ENCODE peak calls at places on chromosome 15, in five cellular contexts. X is IMR-90, G is SK-N-SH, H is K562, U is GM23248. L is an unnamed sample.

GRCh38 chr15:94336817-94337537 is 105.6 kb downstream of the MCTP2 start:
- DNase-seq in H (no peak), X (no peak), U (no peak), G (no peak), L (no peak)

GRCh38 chr15:79863886-79864285 is 32.9 kb downstream of the MTHFS start:
- DNase-seq in G (no peak), U (peak), X (peak), H (no peak), L (peak)

GRCh38 chr15:67531379-67532059 is 10.6 kb downstream of the C15orf61 start:
- DNase-seq in U (peak), H (no peak), X (peak), G (no peak), L (peak)

GRCh38 chr15:85865070-85865684 is 70.5 kb upstream of the KLHL25 start:
- DNase-seq in G (peak), X (peak), U (peak), H (peak), L (peak)

GRCh38 chr15:99050328-99050980 is 42.9 kb upstream of the PGPEP1L start:
- DNase-seq in G (no peak), X (no peak), U (no peak), H (no peak), L (no peak)

GRCh38 chr15:77044228-77045042 is 26.5 kb downstream of the TSPAN3 start:
- DNase-seq in G (no peak), H (no peak), U (no peak), X (no peak), L (no peak)

GRCh38 chr15:95604634-95605036 is 725.9 kb upstream of the NR2F2 start:
- DNase-seq in H (no peak), G (no peak), X (peak), U (peak), L (peak)

GRCh38 chr15:38853608-38854007 is 289.0 kb upstream of the RASGRP1 start:
- DNase-seq in U (peak), X (peak), G (no peak), H (no peak), L (peak)

GRCh38 chr15:62665449-62665848 is 377.1 kb upstream of the TPM1 start:
- DNase-seq in X (peak), U (no peak), H (no peak), G (no peak), L (no peak)

GRCh38 chr15:73708691-73709090 is 24.5 kb downstream of the CD276 start:
- DNase-seq in U (no peak), H (no peak), X (no peak), G (no peak), L (no peak)

GRCh38 chr15:70127288-70127746 is 29.6 kb upstream of the TLE3 start:
- DNase-seq in U (no peak), H (no peak), X (no peak), G (no peak), L (peak)

GRCh38 chr15:96365781-96366525 is 35.5 kb downstream of the NR2F2 start:
- DNase-seq in H (no peak), X (no peak), U (no peak), G (peak), L (no peak)

GRCh38 chr15:62391565-62392262 is 226.6 kb upstream of the C2CD4B start:
- DNase-seq in G (peak), U (peak), H (peak), X (peak), L (peak)

GRCh38 chr15:52463638-52464037 is 65.0 kb downstream of the MYO5A start:
- DNase-seq in U (peak), X (peak), G (no peak), H (no peak), L (peak)

GRCh38 chr15:25876231-25877140 is 13.4 kb upstream of the ATP10A start:
- DNase-seq in H (no peak), U (no peak), X (no peak), G (no peak), L (no peak)

GRCh38 chr15:68699124-68699880 is 120.5 kb downstream of the CORO2B start:
- DNase-seq in G (no peak), X (no peak), H (peak), U (no peak), L (no peak)

GRCh38 chr15:68413363-68414255 is 18.4 kb downstream of the ITGA11 start:
- DNase-seq in G (no peak), X (no peak), H (no peak), U (no peak), L (no peak)

GRCh38 chr15:87348746-87349145 is 907.8 kb downstream of the NTRK3 start:
- DNase-seq in H (no peak), U (peak), X (peak), G (no peak), L (peak)

GRCh38 chr15:42131826-42132806 is 24.3 kb downstream of the PLA2G4F start:
- DNase-seq in H (peak), U (no peak), G (no peak), X (no peak), L (no peak)

GRCh38 chr15:70461017-70461416 is 302.3 kb downstream of the UACA start:
- DNase-seq in X (no peak), U (no peak), H (no peak), G (no peak), L (no peak)

DNA sequence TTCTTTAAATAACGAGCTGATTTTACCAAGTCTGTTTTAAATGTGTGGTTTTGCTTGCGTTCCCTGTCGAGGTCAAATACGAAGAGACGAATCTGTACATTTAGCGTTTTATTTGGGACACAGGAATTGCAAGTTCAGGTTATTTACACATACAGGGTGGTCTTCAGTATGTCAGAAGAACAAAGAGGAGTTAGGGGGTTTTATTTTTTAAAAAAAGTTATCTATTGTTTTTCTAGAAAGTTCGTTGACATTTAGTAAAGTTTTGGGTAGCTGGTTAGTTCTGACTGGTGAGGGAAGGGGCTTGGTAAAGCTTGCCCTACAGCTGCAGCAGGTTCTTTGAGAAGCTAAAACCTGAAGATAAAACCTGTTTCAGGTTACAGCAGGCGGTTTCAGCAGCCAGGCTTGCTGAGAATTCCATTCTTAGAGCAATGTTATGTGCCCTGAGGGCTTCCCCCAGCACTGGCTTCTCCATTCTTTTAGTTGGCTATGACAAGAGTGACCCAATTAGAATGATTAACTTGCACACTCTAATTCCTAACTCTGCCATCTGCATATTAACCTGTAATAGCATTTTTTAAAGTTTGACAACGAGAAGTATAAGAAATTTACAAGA is 810 bp upstream of the ZNF280D start:
- DNase-seq in G (no peak), H (no peak), U (no peak), X (no peak), L (no peak)
- H3K9ac ChIP-seq in G (no peak), H (no peak), U (peak), X (no peak), L (no peak)

GRCh38 chr15:101494251-101494796 is 4.8 kb upstream of the PCSK6 start:
- DNase-seq in H (no peak), X (no peak), U (no peak), G (no peak), L (no peak)
- H3K4me2 ChIP-seq in H (no peak), X (no peak), U (no peak), G (no peak), L (no peak)

GRCh38 chr15:83682476-83683162 is 28.7 kb downstream of the ADAMTSL3 start:
- DNase-seq in G (no peak), U (no peak), H (no peak), X (no peak), L (peak)
- H3K9ac ChIP-seq in G (no peak), U (no peak), H (no peak), X (no peak), L (no peak)

GRCh38 chr15:59199775-59200465 is 6.7 kb upstream of the LDHAL6B start:
- DNase-seq in U (peak), H (no peak), G (no peak), X (peak), L (peak)
- H3K4me2 ChIP-seq in U (peak), H (no peak), G (peak), X (no peak), L (peak)

GRCh38 chr15:74799843-74800558 is 12.6 kb upstream of the LMAN1L start:
- DNase-seq in X (peak), U (peak), H (peak), G (peak), L (peak)

GRCh38 chr15:74798388-74799254 is 14.0 kb upstream of the LMAN1L start:
- DNase-seq in G (no peak), U (no peak), H (no peak), X (no peak), L (no peak)

GRCh38 chr15:74801311-74801997 is 11.2 kb upstream of the LMAN1L start:
- DNase-seq in G (no peak), X (no peak), U (no peak), H (no peak), L (no peak)

GRCh38 chr15:74800559-74801094 is 12.0 kb upstream of the LMAN1L start:
- DNase-seq in G (no peak), H (no peak), U (no peak), X (no peak), L (no peak)

GRCh38 chr15:74799255-74799842 is 13.3 kb upstream of the LMAN1L start:
- DNase-seq in G (no peak), U (no peak), H (no peak), X (no peak), L (no peak)
- H3K9ac ChIP-seq in G (no peak), U (no peak), H (peak), X (no peak), L (no peak)

DNA sequence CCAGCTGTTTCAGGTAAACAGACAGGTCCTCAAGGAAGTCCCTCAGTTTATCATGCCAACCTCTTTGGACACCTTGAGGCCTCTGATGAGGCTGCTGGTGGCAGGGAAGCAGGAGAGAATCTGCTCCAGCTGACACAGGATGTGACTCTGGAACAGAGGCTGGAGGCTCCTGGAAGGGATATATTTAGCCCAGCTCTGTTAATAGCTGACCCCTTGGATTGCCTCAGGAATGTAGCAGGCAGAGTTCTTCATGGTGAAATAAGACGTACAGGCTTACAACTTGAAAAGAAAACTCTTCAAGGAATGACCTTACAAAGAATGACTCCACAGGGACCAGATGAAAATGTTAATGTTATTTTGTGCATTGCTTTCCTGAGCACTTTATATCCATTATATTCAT is 90.5 kb downstream of the AQP9 start:
- DNase-seq in U (peak), G (no peak), X (peak), H (no peak), L (no peak)
- H3K4me2 ChIP-seq in U (peak), G (peak), X (peak), H (no peak), L (no peak)